ENCODE peak calls at places on chromosomes 6 and 20, in five cellular contexts. H is right atrium auricular region; W is CD8-positive, alpha-beta T cell; S is A549; M is cardiac muscle cell. U is an unnamed sample. For H3K4me1, the result is how much of the 10 kb centered on the place peaks cover.

GRCh38 chr6:31697555-31697954 is 5.6 kb downstream of the ABHD16A start:
- DNase-seq in H (no peak), W (no peak), S (no peak), M (no peak), U (no peak)

GRCh38 chr6:71349395-71349794 is 60.8 kb downstream of the OGFRL1 start:
- DNase-seq in H (no peak), W (no peak), S (no peak), M (peak), U (no peak)

GRCh38 chr20:32574296-32575226 is 10.6 kb downstream of the NOL4L start:
- DNase-seq in H (no peak), W (no peak), S (peak), M (no peak), U (no peak)

GRCh38 chr6:24396764-24397163 is 6.0 kb upstream of the MRS2 start:
- DNase-seq in H (no peak), W (no peak), S (no peak), M (no peak), U (no peak)

GRCh38 chr6:43089874-43090556 is 13.9 kb downstream of the PTK7 start:
- DNase-seq in H (no peak), W (no peak), S (no peak), M (no peak), U (no peak)

GRCh38 chr6:15437090-15437489 is 191.2 kb downstream of the JARID2 start:
- DNase-seq in H (no peak), W (no peak), S (no peak), M (no peak), U (no peak)

GRCh38 chr20:651713-652610 is 1.0 kb downstream of the SRXN1 start:
- DNase-seq in H (peak), W (no peak), S (no peak), M (peak), U (no peak)

GRCh38 chr6:33812669-33813068 is 8.9 kb upstream of the MLN start:
- DNase-seq in H (no peak), W (peak), S (peak), M (peak), U (no peak)

GRCh38 chr20:58630063-58630462 is 21.0 kb upstream of the STX16 start:
- DNase-seq in H (no peak), W (no peak), S (peak), M (no peak), U (no peak)

GRCh38 chr6:3380344-3381232 is 76.3 kb downstream of the SLC22A23 start:
- DNase-seq in H (no peak), W (no peak), S (no peak), M (no peak), U (peak)

GRCh38 chr6:136136274-136136673 is 113.8 kb downstream of the MTFR2 start:
- DNase-seq in H (no peak), W (no peak), S (no peak), M (no peak), U (no peak)

GRCh38 chr6:136137008-136137689 is 113.0 kb downstream of the MTFR2 start:
- DNase-seq in H (no peak), W (no peak), S (no peak), M (no peak), U (no peak)

GRCh38 chr6:136138003-136138402 is 112.1 kb downstream of the MTFR2 start:
- DNase-seq in H (no peak), W (no peak), S (no peak), M (no peak), U (no peak)

GRCh38 chr6:136134751-136135150 is 115.4 kb downstream of the MTFR2 start:
- DNase-seq in H (no peak), W (no peak), S (no peak), M (no peak), U (no peak)

GRCh38 chr6:136134275-136134674 is 115.8 kb downstream of the MTFR2 start:
- DNase-seq in H (no peak), W (no peak), S (no peak), M (no peak), U (no peak)
- H3K4me3 ChIP-seq in H (no peak), W (no peak), S (no peak), M (no peak), U (no peak)

DNA sequence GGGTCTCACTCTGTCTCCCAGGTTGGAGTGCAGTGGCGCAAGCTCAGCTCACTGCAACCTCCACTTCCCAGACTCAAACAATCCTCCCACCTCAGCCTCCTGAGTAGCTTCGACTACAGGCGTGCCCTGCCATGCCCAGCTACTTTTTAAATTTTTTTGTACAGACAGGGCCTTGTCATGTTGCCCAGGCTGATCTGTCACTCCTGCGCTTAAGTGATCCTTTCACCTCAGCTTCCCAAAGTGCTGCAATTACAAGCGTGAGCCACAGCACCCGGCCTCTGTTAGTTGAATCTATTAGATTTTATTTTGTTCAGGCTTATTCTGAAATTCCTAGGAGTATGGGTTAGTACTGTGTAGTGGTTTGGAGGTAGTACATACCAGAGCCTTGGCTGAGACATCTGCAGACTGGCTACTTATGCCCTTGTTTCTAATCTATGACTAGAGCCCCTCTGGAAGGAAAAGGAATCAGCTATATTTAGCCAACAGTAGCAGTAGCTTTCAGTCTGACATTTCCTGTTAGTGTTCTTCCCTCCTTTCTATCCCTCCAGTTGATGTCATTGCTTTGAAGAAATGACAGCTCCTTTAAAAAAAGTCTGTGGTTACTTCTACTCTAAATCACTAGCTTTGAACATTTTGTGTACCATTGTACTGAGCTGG is 74.4 kb downstream of the ITCH start:
- DNase-seq in H (no peak), W (no peak), S (no peak), M (peak), U (no peak)
- H3K27ac ChIP-seq in H (peak), W (no peak), S (no peak), M (peak), U (no peak)

DNA sequence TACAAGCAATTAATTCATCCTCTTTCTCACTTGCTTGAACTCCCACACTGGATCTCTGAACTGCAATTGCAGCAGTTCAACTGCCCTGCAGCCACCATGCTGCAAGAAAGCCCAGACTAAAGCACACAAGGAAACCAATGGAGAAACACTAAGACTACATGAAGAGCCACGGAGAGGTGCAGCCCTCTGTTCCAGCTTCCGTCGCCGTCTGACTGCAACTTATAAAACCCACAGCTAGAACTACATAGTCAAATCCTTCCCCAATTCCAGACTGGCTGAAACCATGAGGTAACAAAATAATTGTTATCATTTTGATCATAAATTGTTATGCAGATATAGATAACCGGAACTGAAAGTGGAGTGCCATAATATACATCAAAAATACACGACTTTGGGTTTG is 21.1 kb upstream of the THEMIS start:
- DNase-seq in H (no peak), W (no peak), S (no peak), M (no peak), U (no peak)
- H3K4me1 ChIP-seq in H (under half), W (half or more), S (under half), M (under half), U (under half)

GRCh38 chr6:155270566-155271091 is 6.8 kb downstream of the CLDN20 start:
- DNase-seq in H (no peak), W (no peak), S (no peak), M (no peak), U (no peak)
- H3K4me3 ChIP-seq in H (no peak), W (no peak), S (no peak), M (no peak), U (no peak)

U was measured in prostate gland.